ENCODE peak calls at places on chromosomes 16 and 17, in four cellular contexts. A is amniotic epithelial cell, H is BJ, W is anterior cingulate cortex. T is an unnamed sample.

GRCh38 chr16:75203667-75204409 is 3.1 kb downstream of the CTRB2 start:
- DNase-seq in W (no peak), A (no peak), H (no peak), T (no peak)

GRCh38 chr16:74730049-74730683 is 29.5 kb upstream of the MLKL start:
- DNase-seq in W (no peak), A (peak), H (no peak), T (no peak)

GRCh38 chr16:85461814-85462404 is 151.2 kb upstream of the GSE1 start:
- DNase-seq in H (no peak), A (peak), W (no peak), T (no peak)

GRCh38 chr17:60941028-60941427 is 263.4 kb downstream of the BCAS3 start:
- DNase-seq in A (peak), W (no peak), H (peak), T (no peak)

GRCh38 chr17:73261952-73262675 is 434 bp upstream of the CPSF4L start:
- DNase-seq in W (peak), H (no peak), A (peak), T (no peak)

GRCh38 chr17:17071531-17072360 is 29.5 kb downstream of the MPRIP start:
- DNase-seq in A (peak), W (no peak), H (no peak), T (no peak)

GRCh38 chr17:67594115-67594878 is 123.4 kb upstream of the NOL11 start:
- DNase-seq in H (no peak), W (no peak), A (no peak), T (no peak)

GRCh38 chr17:77572851-77573250 is 385.7 kb upstream of the TNRC6C start:
- DNase-seq in A (no peak), W (no peak), H (no peak), T (no peak)

GRCh38 chr17:32314636-32315035 is 27.3 kb downstream of the C17orf75 start:
- DNase-seq in H (no peak), A (no peak), W (no peak), T (no peak)

GRCh38 chr16:30931068-30931655 is 7.8 kb downstream of the FBXL19 start:
- DNase-seq in W (no peak), A (no peak), H (no peak), T (no peak)

GRCh38 chr17:43169561-43170139 is 1.4 kb upstream of the NBR1 start:
- DNase-seq in A (peak), W (no peak), H (no peak), T (peak)

GRCh38 chr16:65547799-65548446 is 426.1 kb upstream of the CDH11 start:
- DNase-seq in H (peak), W (no peak), A (peak), T (peak)

GRCh38 chr16:1000608-1001007 is 19.0 kb downstream of the SOX8 start:
- DNase-seq in W (no peak), H (no peak), A (no peak), T (no peak)